ENCODE peak calls at places on chromosome 18, in four cellular contexts. M, E, L and B are unnamed samples.

GRCh38 chr18:68083131-68083530 is 566.6 kb upstream of the DSEL start:
- DNase-seq in M (no peak), L (peak), E (no peak), B (no peak)

GRCh38 chr18:57621252-57621607 is 406 bp downstream of the NARS1 start:
- DNase-seq in M (no peak), E (no peak), L (no peak), B (no peak)

GRCh38 chr18:61628085-61628484 is 264.7 kb downstream of the RNF152 start:
- DNase-seq in M (no peak), E (no peak), L (peak), B (no peak)

GRCh38 chr18:43805646-43806194 is 528.4 kb upstream of the SYT4 start:
- DNase-seq in E (no peak), M (no peak), L (peak), B (no peak)

GRCh38 chr18:37956020-37956419 is 390.4 kb upstream of the CELF4 start:
- DNase-seq in E (no peak), M (no peak), L (no peak), B (no peak)

GRCh38 chr18:75491361-75491760 is 63.9 kb upstream of the SMIM21 start:
- DNase-seq in M (no peak), L (peak), E (no peak), B (no peak)

GRCh38 chr18:2070636-2071035 is 500.7 kb downstream of the METTL4 start:
- DNase-seq in E (no peak), L (no peak), M (no peak), B (no peak)

GRCh38 chr18:3710712-3711269 is 260.8 kb downstream of the TGIF1 start:
- DNase-seq in E (no peak), M (no peak), L (no peak), B (no peak)

GRCh38 chr18:21444465-21445023 is 156.0 kb downstream of the ESCO1 start:
- DNase-seq in M (peak), L (peak), E (no peak), B (no peak)

GRCh38 chr18:68847219-68847860 is 49.5 kb downstream of the CCDC102B start:
- DNase-seq in M (no peak), E (no peak), L (peak), B (no peak)

GRCh38 chr18:29003194-29003593 is 826.3 kb upstream of the CDH2 start:
- DNase-seq in E (no peak), M (no peak), L (no peak), B (no peak)

GRCh38 chr18:66813138-66813537 is 209.2 kb upstream of the CDH19 start:
- DNase-seq in L (no peak), E (no peak), M (no peak), B (no peak)

GRCh38 chr18:66222174-66222573 is 381.7 kb downstream of the CDH19 start:
- DNase-seq in E (no peak), L (no peak), M (no peak), B (no peak)

GRCh38 chr18:63444567-63444966 is 22.3 kb upstream of the VPS4B start:
- DNase-seq in M (no peak), E (no peak), L (no peak), B (no peak)

GRCh38 chr18:52572036-52572750 is 232.2 kb downstream of the DCC start:
- DNase-seq in E (no peak), M (no peak), L (no peak), B (no peak)

GRCh38 chr18:70781860-70782453 is 493.1 kb downstream of the SOCS6 start:
- DNase-seq in L (no peak), M (peak), E (peak), B (peak)

GRCh38 chr18:27964811-27965210 is 212.1 kb downstream of the CDH2 start:
- DNase-seq in L (peak), E (no peak), M (no peak), B (no peak)

GRCh38 chr18:1846640-1847039 is 724.7 kb downstream of the METTL4 start:
- DNase-seq in L (peak), M (no peak), E (no peak), B (no peak)

GRCh38 chr18:33495278-33495677 is 54.8 kb upstream of the CCDC178 start:
- DNase-seq in E (no peak), M (no peak), L (peak), B (no peak)

GRCh38 chr18:79554945-79555645 is 124.5 kb upstream of the CTDP1 start:
- DNase-seq in E (no peak), M (no peak), L (no peak), B (no peak)

GRCh38 chr18:27428716-27429475 is 243.8 kb upstream of the CHST9 start:
- DNase-seq in E (no peak), L (peak), M (no peak), B (no peak)

GRCh38 chr18:7467708-7468466 is 99.2 kb upstream of the PTPRM start:
- DNase-seq in L (no peak), M (no peak), E (no peak), B (no peak)

GRCh38 chr18:55078289-55078916 is 119.1 kb upstream of the CCDC68 start:
- DNase-seq in M (no peak), E (no peak), L (no peak), B (no peak)

GRCh38 chr18:36211612-36212065 is 24.3 kb downstream of the MOCOS start:
- DNase-seq in L (no peak), E (no peak), M (no peak), B (no peak)

GRCh38 chr18:58161659-58162058 is 117.6 kb downstream of the NEDD4L start:
- DNase-seq in L (peak), E (no peak), M (no peak), B (no peak)

GRCh38 chr18:666628-667027 is 9.2 kb downstream of the TYMS start:
- DNase-seq in L (no peak), E (no peak), M (no peak), B (no peak)

GRCh38 chr18:11553098-11553940 is 56.1 kb upstream of the SLC35G4 start:
- DNase-seq in M (no peak), L (peak), E (peak), B (peak)

GRCh38 chr18:23938046-23938756 is 76.4 kb upstream of the TTC39C start:
- DNase-seq in M (no peak), L (no peak), E (peak), B (no peak)

GRCh38 chr18:54116541-54117257 is 107.8 kb downstream of the MBD2 start:
- DNase-seq in E (no peak), M (no peak), L (no peak), B (no peak)

GRCh38 chr18:57087985-57088384 is 58.9 kb upstream of the BOD1L2 start:
- DNase-seq in L (no peak), E (no peak), M (no peak), B (no peak)

GRCh38 chr18:11700876-11701275 is 11.8 kb downstream of the GNAL start:
- DNase-seq in L (no peak), E (no peak), M (no peak), B (no peak)

GRCh38 chr18:79947054-79947755 is 4.2 kb downstream of the SLC66A2 start:
- DNase-seq in E (no peak), M (no peak), L (no peak), B (no peak)

GRCh38 chr18:52504589-52504988 is 164.6 kb downstream of the DCC start:
- DNase-seq in E (no peak), L (no peak), M (no peak), B (no peak)

GRCh38 chr18:33652645-33653044 is 74.6 kb downstream of the ASXL3 start:
- DNase-seq in E (no peak), L (peak), M (no peak), B (no peak)

GRCh38 chr18:78540636-78541400 is 438.8 kb upstream of the SALL3 start:
- DNase-seq in L (no peak), E (no peak), M (no peak), B (no peak)
- H3K27ac ChIP-seq in L (no peak), E (no peak), M (no peak), B (no peak)

DNA sequence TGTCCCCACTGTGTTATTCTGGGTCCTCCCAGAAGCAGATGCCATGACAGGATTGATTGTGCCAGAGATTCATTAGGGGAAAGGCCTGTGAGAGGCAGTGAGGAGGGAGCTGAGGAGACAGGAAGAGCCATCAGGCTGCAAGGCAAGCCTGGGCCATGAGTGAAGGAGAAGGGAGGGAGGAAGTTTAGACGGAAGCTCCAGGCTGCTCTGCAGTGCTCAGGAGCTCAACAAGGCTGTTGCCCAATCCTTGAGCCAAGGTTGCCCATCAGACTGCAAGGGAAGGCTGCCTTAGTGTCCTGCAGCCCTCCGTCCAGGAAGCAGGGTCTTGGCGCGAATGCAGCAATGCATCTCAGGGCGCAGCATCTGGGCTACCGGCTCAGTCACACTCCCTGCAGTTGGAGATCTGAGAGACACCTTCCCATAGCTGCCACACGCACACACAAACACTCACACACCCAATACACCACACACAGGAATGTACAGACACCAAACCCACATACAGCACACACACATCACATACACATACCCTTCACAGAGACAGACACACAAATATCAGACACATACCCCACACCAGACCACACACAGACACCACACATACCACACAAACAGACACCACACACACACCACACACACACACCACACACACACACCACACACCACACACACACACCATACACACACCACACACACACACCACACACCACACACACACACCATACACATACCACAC is 139.4 kb upstream of the NDUFV2 start:
- DNase-seq in E (no peak), M (no peak), L (no peak), B (no peak)
- H3K27ac ChIP-seq in E (no peak), M (no peak), L (no peak), B (no peak)

DNA sequence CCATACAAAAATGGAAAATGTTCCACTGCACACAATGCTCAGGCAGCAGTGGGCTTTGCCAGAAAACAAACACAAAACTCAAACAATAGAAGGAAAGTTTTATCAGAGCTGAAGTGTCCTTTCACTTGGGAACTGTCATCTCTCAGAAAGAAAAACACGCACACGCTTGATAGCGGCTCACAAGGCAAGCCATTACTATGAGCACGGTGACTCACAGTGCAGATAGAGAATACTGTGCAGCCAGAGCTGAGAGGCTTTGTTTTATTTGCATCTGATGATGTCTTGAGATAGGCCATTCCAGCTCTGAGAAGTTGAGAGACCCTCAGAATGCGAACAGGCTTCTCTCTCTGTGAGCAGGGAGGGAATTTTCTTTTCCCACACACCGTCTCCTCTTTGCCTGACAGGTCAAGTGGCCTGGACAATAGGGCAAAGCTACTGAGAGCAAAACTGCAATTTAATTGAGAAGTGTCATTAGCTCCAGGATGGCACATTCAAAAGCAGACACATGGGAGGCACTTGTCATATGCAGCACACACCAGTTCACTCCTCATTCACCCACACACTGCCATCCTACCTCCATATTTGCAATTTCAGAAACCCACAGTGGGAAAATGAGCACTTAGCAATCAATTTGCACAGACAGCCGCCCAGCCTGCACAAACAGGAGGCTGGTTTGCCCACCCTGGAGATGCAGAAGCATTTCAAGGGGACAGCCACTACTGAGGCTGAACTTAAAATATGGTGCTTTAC is 236.5 kb downstream of the SS18 start:
- DNase-seq in L (peak), M (no peak), E (no peak), B (peak)
- H3K27ac ChIP-seq in L (no peak), M (no peak), E (no peak), B (peak)

GRCh38 chr18:48934400-48934707 is 16.4 kb downstream of the SMAD7 start:
- DNase-seq in L (no peak), M (peak), E (no peak), B (no peak)

GRCh38 chr18:48932822-48933510 is 17.8 kb downstream of the SMAD7 start:
- DNase-seq in M (peak), L (peak), E (no peak), B (no peak)

GRCh38 chr18:48935433-48935774 is 15.4 kb downstream of the SMAD7 start:
- DNase-seq in L (no peak), M (no peak), E (no peak), B (no peak)

GRCh38 chr18:48933578-48934399 is 17.0 kb downstream of the SMAD7 start:
- DNase-seq in M (peak), L (no peak), E (no peak), B (peak)

DNA sequence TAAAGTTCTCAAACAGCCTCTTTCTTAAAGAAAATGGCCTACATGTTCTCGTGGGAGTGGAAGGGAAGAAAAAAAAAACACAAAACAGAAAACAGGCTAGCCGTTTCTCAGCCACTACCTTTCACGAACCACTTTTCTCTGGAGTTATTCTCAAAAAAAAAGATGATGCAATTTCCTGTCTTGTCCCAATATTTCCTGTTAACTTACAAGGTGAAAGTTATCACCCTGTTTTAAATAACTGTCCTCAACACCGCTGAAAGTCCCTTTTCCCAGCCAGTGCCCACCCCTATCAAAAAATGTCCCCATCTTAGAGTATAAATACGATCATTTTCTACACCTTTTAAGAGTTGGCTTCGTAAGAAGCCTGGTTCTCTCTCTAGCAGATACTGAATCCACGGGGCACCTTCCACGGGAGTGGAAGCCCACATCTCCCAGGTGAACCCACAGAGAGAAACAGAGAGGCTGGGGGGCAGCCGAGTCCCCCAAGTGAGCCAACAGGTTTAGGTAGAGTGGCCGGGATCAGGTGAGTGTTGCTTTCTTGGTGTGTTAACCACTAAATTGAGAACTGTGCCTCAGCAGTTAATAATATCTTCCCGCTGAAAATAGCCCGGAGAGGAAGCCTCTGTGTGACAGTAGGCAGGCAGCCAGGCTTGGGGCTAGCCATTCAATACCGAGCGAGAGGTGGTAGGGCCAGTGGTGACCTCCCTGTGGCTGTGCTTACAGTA is 15.9 kb downstream of the SMAD7 start:
- DNase-seq in E (no peak), M (peak), L (no peak), B (no peak)
- H3K27ac ChIP-seq in E (peak), M (peak), L (peak), B (peak)